ENCODE peak calls at places on chromosomes 4 and X, in nine cellular contexts. N is left ventricle myocardium superior; S is H9; C is germinal center; H is cardiac septum; Q is stimulated activated CD8-positive, alpha-beta memory T cell treated with anti-CD3 and anti-CD28 coated beads, Interleukin-7, amount 100 ng/mL, for 4 hours; V is heart right ventricle; P is NCI-H1417 treated with DMSO at 0.1 percent for 48 hours; J is mesendoderm. F is an unnamed sample.

GRCh38 chr4:80184791-80185756 is 12.2 kb upstream of the PRDM8 start:
- DNase-seq in N (no peak), S (peak), C (no peak), H (no peak), Q (no peak), V (no peak), P (no peak), J (peak), F (no peak)

GRCh38 chrX:79095441-79096338 is 48.8 kb upstream of the GPR174 start:
- DNase-seq in N (no peak), S (no peak), C (no peak), H (no peak), Q (no peak), V (peak), P (no peak), J (no peak), F (no peak)

GRCh38 chrX:136452614-136453013 is 35.1 kb upstream of the BRS3 start:
- DNase-seq in N (no peak), S (no peak), C (no peak), H (no peak), Q (no peak), V (no peak), P (no peak), J (no peak), F (no peak)

GRCh38 chr4:184722798-184723197 is 11.1 kb downstream of the CENPU start:
- DNase-seq in N (no peak), S (no peak), C (no peak), H (no peak), Q (no peak), V (no peak), P (no peak), J (no peak), F (no peak)

GRCh38 chr4:67746797-67747495 is 7.2 kb downstream of the GNRHR start:
- DNase-seq in N (no peak), S (no peak), C (peak), H (no peak), Q (no peak), V (no peak), P (peak), J (peak), F (peak)

GRCh38 chrX:153863251-153863991 is 22.6 kb downstream of the L1CAM start:
- DNase-seq in N (no peak), S (peak), C (no peak), H (no peak), Q (no peak), V (no peak), P (no peak), J (no peak), F (no peak)

GRCh38 chr4:111542056-111542455 is 603.2 kb upstream of the FAM241A start:
- DNase-seq in N (no peak), S (no peak), C (no peak), H (no peak), Q (no peak), V (no peak), P (no peak), J (no peak), F (no peak)

GRCh38 chr4:5365071-5366008 is 314.1 kb downstream of the STK32B start:
- DNase-seq in N (no peak), S (peak), C (no peak), H (no peak), Q (no peak), V (no peak), P (no peak), J (peak), F (peak)

GRCh38 chr4:41611124-41611838 is 73.3 kb downstream of the LIMCH1 start:
- DNase-seq in N (no peak), S (no peak), C (no peak), H (no peak), Q (no peak), V (no peak), P (no peak), J (no peak), F (no peak)

GRCh38 chrX:110287605-110288004 is 30.3 kb downstream of the AMMECR1 start:
- DNase-seq in N (no peak), S (no peak), C (no peak), H (no peak), Q (no peak), V (no peak), P (no peak), J (no peak), F (no peak)